ENCODE peak calls at places on chromosomes 7 and 10, in nine cellular contexts. One of them, this sample, is unnamed.

GRCh38 chr10:128393546-128393945 is 267.3 kb upstream of the MKI67 start:
- DNase-seq in effector memory CD8-positive, alpha-beta T cell: no peak
- DNase-seq in stimulated activated CD4-positive, alpha-beta T cell treated with anti-CD3 and anti-CD28 coated beads, Interleukin-4, amount 100 ng/mL, for 48 hours: no peak
- DNase-seq in brain microvascular endothelial cell: no peak
- DNase-seq in Caki2: no peak
- DNase-seq in body of pancreas: no peak
- DNase-seq in memory B cell: no peak
- DNase-seq in T47D: no peak
- DNase-seq in NCI-H187: no peak
- DNase-seq in this sample: no peak

GRCh38 chr10:12922117-12922900 is 79.2 kb downstream of the CCDC3 start:
- DNase-seq in effector memory CD8-positive, alpha-beta T cell: no peak
- DNase-seq in stimulated activated CD4-positive, alpha-beta T cell treated with anti-CD3 and anti-CD28 coated beads, Interleukin-4, amount 100 ng/mL, for 48 hours: no peak
- DNase-seq in brain microvascular endothelial cell: no peak
- DNase-seq in Caki2: no peak
- DNase-seq in body of pancreas: no peak
- DNase-seq in memory B cell: no peak
- DNase-seq in T47D: no peak
- DNase-seq in NCI-H187: no peak
- DNase-seq in this sample: no peak

GRCh38 chr10:115118346-115118745 is 25.2 kb downstream of the ATRNL1 start:
- DNase-seq in effector memory CD8-positive, alpha-beta T cell: no peak
- DNase-seq in stimulated activated CD4-positive, alpha-beta T cell treated with anti-CD3 and anti-CD28 coated beads, Interleukin-4, amount 100 ng/mL, for 48 hours: no peak
- DNase-seq in brain microvascular endothelial cell: no peak
- DNase-seq in Caki2: peak; percentile 40
- DNase-seq in body of pancreas: no peak
- DNase-seq in memory B cell: no peak
- DNase-seq in T47D: no peak
- DNase-seq in NCI-H187: no peak
- DNase-seq in this sample: no peak

GRCh38 chr10:92222603-92223275 is 68.1 kb downstream of the CPEB3 start:
- DNase-seq in effector memory CD8-positive, alpha-beta T cell: no peak
- DNase-seq in stimulated activated CD4-positive, alpha-beta T cell treated with anti-CD3 and anti-CD28 coated beads, Interleukin-4, amount 100 ng/mL, for 48 hours: no peak
- DNase-seq in brain microvascular endothelial cell: peak; percentile 22
- DNase-seq in Caki2: peak; percentile 3
- DNase-seq in body of pancreas: no peak
- DNase-seq in memory B cell: no peak
- DNase-seq in T47D: no peak
- DNase-seq in NCI-H187: no peak
- DNase-seq in this sample: no peak

GRCh38 chr7:2619120-2619519 is 12.7 kb upstream of the TTYH3 start:
- DNase-seq in effector memory CD8-positive, alpha-beta T cell: no peak
- DNase-seq in stimulated activated CD4-positive, alpha-beta T cell treated with anti-CD3 and anti-CD28 coated beads, Interleukin-4, amount 100 ng/mL, for 48 hours: no peak
- DNase-seq in brain microvascular endothelial cell: no peak
- DNase-seq in Caki2: no peak
- DNase-seq in body of pancreas: no peak
- DNase-seq in memory B cell: no peak
- DNase-seq in T47D: no peak
- DNase-seq in NCI-H187: no peak
- DNase-seq in this sample: no peak

GRCh38 chr10:126906704-126907422 is 1.6 kb downstream of the DOCK1 start:
- DNase-seq in effector memory CD8-positive, alpha-beta T cell: no peak
- DNase-seq in stimulated activated CD4-positive, alpha-beta T cell treated with anti-CD3 and anti-CD28 coated beads, Interleukin-4, amount 100 ng/mL, for 48 hours: no peak
- DNase-seq in brain microvascular endothelial cell: no peak
- DNase-seq in Caki2: no peak
- DNase-seq in body of pancreas: peak; percentile 7
- DNase-seq in memory B cell: no peak
- DNase-seq in T47D: no peak
- DNase-seq in NCI-H187: no peak
- DNase-seq in this sample: no peak

GRCh38 chr10:133058267-133059092 is 29.2 kb upstream of the ADGRA1 start:
- DNase-seq in effector memory CD8-positive, alpha-beta T cell: no peak
- DNase-seq in stimulated activated CD4-positive, alpha-beta T cell treated with anti-CD3 and anti-CD28 coated beads, Interleukin-4, amount 100 ng/mL, for 48 hours: no peak
- DNase-seq in brain microvascular endothelial cell: no peak
- DNase-seq in Caki2: no peak
- DNase-seq in body of pancreas: no peak
- DNase-seq in memory B cell: no peak
- DNase-seq in T47D: no peak
- DNase-seq in NCI-H187: no peak
- DNase-seq in this sample: no peak

GRCh38 chr7:32616625-32617024 is 121.3 kb downstream of the AVL9 start:
- DNase-seq in effector memory CD8-positive, alpha-beta T cell: no peak
- DNase-seq in stimulated activated CD4-positive, alpha-beta T cell treated with anti-CD3 and anti-CD28 coated beads, Interleukin-4, amount 100 ng/mL, for 48 hours: no peak
- DNase-seq in brain microvascular endothelial cell: peak; percentile 81
- DNase-seq in Caki2: peak; percentile 85
- DNase-seq in body of pancreas: no peak
- DNase-seq in memory B cell: no peak
- DNase-seq in T47D: no peak
- DNase-seq in NCI-H187: no peak
- DNase-seq in this sample: no peak

GRCh38 chr10:48572414-48572813 is 32.5 kb downstream of the ARHGAP22 start:
- DNase-seq in effector memory CD8-positive, alpha-beta T cell: no peak
- DNase-seq in stimulated activated CD4-positive, alpha-beta T cell treated with anti-CD3 and anti-CD28 coated beads, Interleukin-4, amount 100 ng/mL, for 48 hours: no peak
- DNase-seq in brain microvascular endothelial cell: no peak
- DNase-seq in Caki2: no peak
- DNase-seq in body of pancreas: no peak
- DNase-seq in memory B cell: no peak
- DNase-seq in T47D: no peak
- DNase-seq in NCI-H187: no peak
- DNase-seq in this sample: no peak

GRCh38 chr10:81116990-81117389 is 579.3 kb downstream of the SH2D4B start:
- DNase-seq in effector memory CD8-positive, alpha-beta T cell: no peak
- DNase-seq in stimulated activated CD4-positive, alpha-beta T cell treated with anti-CD3 and anti-CD28 coated beads, Interleukin-4, amount 100 ng/mL, for 48 hours: no peak
- DNase-seq in brain microvascular endothelial cell: no peak
- DNase-seq in Caki2: peak; percentile 14
- DNase-seq in body of pancreas: no peak
- DNase-seq in memory B cell: no peak
- DNase-seq in T47D: peak; percentile 58
- DNase-seq in NCI-H187: no peak
- DNase-seq in this sample: no peak

GRCh38 chr10:64773357-64773756 is 1252.2 kb downstream of the REEP3 start:
- DNase-seq in effector memory CD8-positive, alpha-beta T cell: no peak
- DNase-seq in stimulated activated CD4-positive, alpha-beta T cell treated with anti-CD3 and anti-CD28 coated beads, Interleukin-4, amount 100 ng/mL, for 48 hours: no peak
- DNase-seq in brain microvascular endothelial cell: no peak
- DNase-seq in Caki2: peak; percentile 4
- DNase-seq in body of pancreas: no peak
- DNase-seq in memory B cell: no peak
- DNase-seq in T47D: no peak
- DNase-seq in NCI-H187: no peak
- DNase-seq in this sample: no peak

GRCh38 chr10:88702848-88703597 is 3.0 kb upstream of the LIPK start:
- DNase-seq in effector memory CD8-positive, alpha-beta T cell: no peak
- DNase-seq in stimulated activated CD4-positive, alpha-beta T cell treated with anti-CD3 and anti-CD28 coated beads, Interleukin-4, amount 100 ng/mL, for 48 hours: no peak
- DNase-seq in brain microvascular endothelial cell: no peak
- DNase-seq in Caki2: peak; percentile 89
- DNase-seq in body of pancreas: peak; percentile 79
- DNase-seq in memory B cell: no peak
- DNase-seq in T47D: peak; percentile 57
- DNase-seq in NCI-H187: no peak
- DNase-seq in this sample: no peak

GRCh38 chr7:18295781-18296417 is 199.7 kb upstream of the HDAC9 start:
- DNase-seq in effector memory CD8-positive, alpha-beta T cell: no peak
- DNase-seq in stimulated activated CD4-positive, alpha-beta T cell treated with anti-CD3 and anti-CD28 coated beads, Interleukin-4, amount 100 ng/mL, for 48 hours: no peak
- DNase-seq in brain microvascular endothelial cell: no peak
- DNase-seq in Caki2: no peak
- DNase-seq in body of pancreas: no peak
- DNase-seq in memory B cell: no peak
- DNase-seq in T47D: peak; percentile 20
- DNase-seq in NCI-H187: no peak
- DNase-seq in this sample: no peak

GRCh38 chr7:155569681-155570080 is 23.3 kb upstream of the CNPY1 start:
- DNase-seq in effector memory CD8-positive, alpha-beta T cell: no peak
- DNase-seq in stimulated activated CD4-positive, alpha-beta T cell treated with anti-CD3 and anti-CD28 coated beads, Interleukin-4, amount 100 ng/mL, for 48 hours: no peak
- DNase-seq in brain microvascular endothelial cell: no peak
- DNase-seq in Caki2: no peak
- DNase-seq in body of pancreas: no peak
- DNase-seq in memory B cell: no peak
- DNase-seq in T47D: no peak
- DNase-seq in NCI-H187: no peak
- DNase-seq in this sample: no peak

GRCh38 chr10:6211341-6212265 is 8.9 kb downstream of the PFKFB3 start:
- DNase-seq in effector memory CD8-positive, alpha-beta T cell: no peak
- DNase-seq in stimulated activated CD4-positive, alpha-beta T cell treated with anti-CD3 and anti-CD28 coated beads, Interleukin-4, amount 100 ng/mL, for 48 hours: no peak
- DNase-seq in brain microvascular endothelial cell: no peak
- DNase-seq in Caki2: no peak
- DNase-seq in body of pancreas: peak; percentile 39
- DNase-seq in memory B cell: no peak
- DNase-seq in T47D: peak; percentile 33
- DNase-seq in NCI-H187: no peak
- DNase-seq in this sample: no peak

GRCh38 chr10:72008096-72008933 is 44.1 kb downstream of the CHST3 start:
- DNase-seq in effector memory CD8-positive, alpha-beta T cell: no peak
- DNase-seq in stimulated activated CD4-positive, alpha-beta T cell treated with anti-CD3 and anti-CD28 coated beads, Interleukin-4, amount 100 ng/mL, for 48 hours: no peak
- DNase-seq in brain microvascular endothelial cell: no peak
- DNase-seq in Caki2: no peak
- DNase-seq in body of pancreas: no peak
- DNase-seq in memory B cell: no peak
- DNase-seq in T47D: no peak
- DNase-seq in NCI-H187: no peak
- DNase-seq in this sample: no peak

GRCh38 chr10:70337201-70337651 is 45.2 kb downstream of the LRRC20 start:
- DNase-seq in effector memory CD8-positive, alpha-beta T cell: no peak
- DNase-seq in stimulated activated CD4-positive, alpha-beta T cell treated with anti-CD3 and anti-CD28 coated beads, Interleukin-4, amount 100 ng/mL, for 48 hours: no peak
- DNase-seq in brain microvascular endothelial cell: no peak
- DNase-seq in Caki2: no peak
- DNase-seq in body of pancreas: no peak
- DNase-seq in memory B cell: no peak
- DNase-seq in T47D: no peak
- DNase-seq in NCI-H187: no peak
- DNase-seq in this sample: no peak

GRCh38 chr10:122257041-122257440 is 14.1 kb upstream of the BTBD16 start:
- DNase-seq in effector memory CD8-positive, alpha-beta T cell: no peak
- DNase-seq in stimulated activated CD4-positive, alpha-beta T cell treated with anti-CD3 and anti-CD28 coated beads, Interleukin-4, amount 100 ng/mL, for 48 hours: no peak
- DNase-seq in brain microvascular endothelial cell: no peak
- DNase-seq in Caki2: no peak
- DNase-seq in body of pancreas: no peak
- DNase-seq in memory B cell: no peak
- DNase-seq in T47D: no peak
- DNase-seq in NCI-H187: no peak
- DNase-seq in this sample: no peak

GRCh38 chr10:60549686-60550085 is 160.0 kb upstream of the ANK3 start:
- DNase-seq in effector memory CD8-positive, alpha-beta T cell: no peak
- DNase-seq in stimulated activated CD4-positive, alpha-beta T cell treated with anti-CD3 and anti-CD28 coated beads, Interleukin-4, amount 100 ng/mL, for 48 hours: no peak
- DNase-seq in brain microvascular endothelial cell: no peak
- DNase-seq in Caki2: no peak
- DNase-seq in body of pancreas: no peak
- DNase-seq in memory B cell: no peak
- DNase-seq in T47D: peak; percentile 71
- DNase-seq in NCI-H187: no peak
- DNase-seq in this sample: no peak

GRCh38 chr10:131344747-131345146 is 33.2 kb upstream of the TCERG1L start:
- DNase-seq in effector memory CD8-positive, alpha-beta T cell: no peak
- DNase-seq in stimulated activated CD4-positive, alpha-beta T cell treated with anti-CD3 and anti-CD28 coated beads, Interleukin-4, amount 100 ng/mL, for 48 hours: no peak
- DNase-seq in brain microvascular endothelial cell: no peak
- DNase-seq in Caki2: no peak
- DNase-seq in body of pancreas: no peak
- DNase-seq in memory B cell: no peak
- DNase-seq in T47D: no peak
- DNase-seq in NCI-H187: no peak
- DNase-seq in this sample: no peak

GRCh38 chr10:126448091-126448490 is 59.8 kb upstream of the ADAM12 start:
- DNase-seq in effector memory CD8-positive, alpha-beta T cell: no peak
- DNase-seq in stimulated activated CD4-positive, alpha-beta T cell treated with anti-CD3 and anti-CD28 coated beads, Interleukin-4, amount 100 ng/mL, for 48 hours: no peak
- DNase-seq in brain microvascular endothelial cell: peak; percentile 20
- DNase-seq in Caki2: no peak
- DNase-seq in body of pancreas: no peak
- DNase-seq in memory B cell: no peak
- DNase-seq in T47D: no peak
- DNase-seq in NCI-H187: no peak
- DNase-seq in this sample: no peak

GRCh38 chr10:12741255-12741915 is 260.1 kb downstream of the CCDC3 start:
- DNase-seq in effector memory CD8-positive, alpha-beta T cell: no peak
- DNase-seq in stimulated activated CD4-positive, alpha-beta T cell treated with anti-CD3 and anti-CD28 coated beads, Interleukin-4, amount 100 ng/mL, for 48 hours: no peak
- DNase-seq in brain microvascular endothelial cell: no peak
- DNase-seq in Caki2: no peak
- DNase-seq in body of pancreas: no peak
- DNase-seq in memory B cell: no peak
- DNase-seq in T47D: no peak
- DNase-seq in NCI-H187: no peak
- DNase-seq in this sample: no peak

GRCh38 chr7:36651404-36651803 is 72.9 kb downstream of the AOAH start:
- DNase-seq in effector memory CD8-positive, alpha-beta T cell: no peak
- DNase-seq in stimulated activated CD4-positive, alpha-beta T cell treated with anti-CD3 and anti-CD28 coated beads, Interleukin-4, amount 100 ng/mL, for 48 hours: no peak
- DNase-seq in brain microvascular endothelial cell: peak; percentile 31
- DNase-seq in Caki2: no peak
- DNase-seq in body of pancreas: no peak
- DNase-seq in memory B cell: no peak
- DNase-seq in T47D: no peak
- DNase-seq in NCI-H187: no peak
- DNase-seq in this sample: no peak

GRCh38 chr7:156178214-156178613 is 366.0 kb upstream of the SHH start:
- DNase-seq in effector memory CD8-positive, alpha-beta T cell: no peak
- DNase-seq in stimulated activated CD4-positive, alpha-beta T cell treated with anti-CD3 and anti-CD28 coated beads, Interleukin-4, amount 100 ng/mL, for 48 hours: no peak
- DNase-seq in brain microvascular endothelial cell: no peak
- DNase-seq in Caki2: no peak
- DNase-seq in body of pancreas: no peak
- DNase-seq in memory B cell: no peak
- DNase-seq in T47D: no peak
- DNase-seq in NCI-H187: no peak
- DNase-seq in this sample: no peak

GRCh38 chr7:155490697-155491628 is 33.0 kb downstream of the EN2 start:
- DNase-seq in effector memory CD8-positive, alpha-beta T cell: no peak
- DNase-seq in stimulated activated CD4-positive, alpha-beta T cell treated with anti-CD3 and anti-CD28 coated beads, Interleukin-4, amount 100 ng/mL, for 48 hours: no peak
- DNase-seq in brain microvascular endothelial cell: no peak
- DNase-seq in Caki2: no peak
- DNase-seq in body of pancreas: no peak
- DNase-seq in memory B cell: peak; percentile 51
- DNase-seq in T47D: no peak
- DNase-seq in NCI-H187: no peak
- DNase-seq in this sample: peak; percentile 41

GRCh38 chr7:77760809-77761453 is 37.3 kb downstream of the TMEM60 start:
- DNase-seq in effector memory CD8-positive, alpha-beta T cell: no peak
- DNase-seq in stimulated activated CD4-positive, alpha-beta T cell treated with anti-CD3 and anti-CD28 coated beads, Interleukin-4, amount 100 ng/mL, for 48 hours: no peak
- DNase-seq in brain microvascular endothelial cell: no peak
- DNase-seq in Caki2: no peak
- DNase-seq in body of pancreas: no peak
- DNase-seq in memory B cell: no peak
- DNase-seq in T47D: no peak
- DNase-seq in NCI-H187: no peak
- DNase-seq in this sample: no peak

GRCh38 chr7:56007167-56007652 is 42.8 kb downstream of the NIPSNAP2 start:
- DNase-seq in effector memory CD8-positive, alpha-beta T cell: no peak
- DNase-seq in stimulated activated CD4-positive, alpha-beta T cell treated with anti-CD3 and anti-CD28 coated beads, Interleukin-4, amount 100 ng/mL, for 48 hours: no peak
- DNase-seq in brain microvascular endothelial cell: no peak
- DNase-seq in Caki2: peak; percentile 74
- DNase-seq in body of pancreas: no peak
- DNase-seq in memory B cell: no peak
- DNase-seq in T47D: no peak
- DNase-seq in NCI-H187: no peak
- DNase-seq in this sample: peak; percentile 9

GRCh38 chr10:56547163-56547562 is 186.1 kb upstream of the ZWINT start:
- DNase-seq in effector memory CD8-positive, alpha-beta T cell: no peak
- DNase-seq in stimulated activated CD4-positive, alpha-beta T cell treated with anti-CD3 and anti-CD28 coated beads, Interleukin-4, amount 100 ng/mL, for 48 hours: no peak
- DNase-seq in brain microvascular endothelial cell: no peak
- DNase-seq in Caki2: no peak
- DNase-seq in body of pancreas: peak; percentile 15
- DNase-seq in memory B cell: no peak
- DNase-seq in T47D: no peak
- DNase-seq in NCI-H187: no peak
- DNase-seq in this sample: no peak